ENCODE peak calls at places on chromosomes 11 and 22, in six cellular contexts. D is renal cortical epithelial cell, S is prostate gland, Y is NCI-H2171 treated with DMSO at 0.1 percent for 48 hours, E is mesothelial cell of epicardium, Z is HFF-Myc. H is an unnamed sample.

GRCh38 chr11:9280655-9281301 is 15.6 kb upstream of the DENND5A start:
- DNase-seq in E (no peak), S (peak), Y (peak), D (peak), Z (no peak), H (peak)

GRCh38 chr11:37409124-37409523 is 811.1 kb upstream of the RAG2 start:
- DNase-seq in E (no peak), S (no peak), D (peak), Y (no peak), Z (no peak), H (peak)

GRCh38 chr11:65922565-65922964 is 3.3 kb downstream of the DRAP1 start:
- DNase-seq in D (no peak), E (no peak), S (no peak), Z (no peak), Y (no peak), H (no peak)

GRCh38 chr11:35116762-35117588 is 22.0 kb upstream of the CD44 start:
- DNase-seq in S (no peak), Y (no peak), Z (peak), E (no peak), D (no peak), H (no peak)

GRCh38 chr11:113059548-113059947 is 98.3 kb downstream of the NCAM1 start:
- DNase-seq in E (no peak), Y (no peak), D (no peak), S (no peak), Z (no peak), H (no peak)

GRCh38 chr22:40019681-40020080 is 24.9 kb downstream of the FAM83F start:
- DNase-seq in Y (no peak), Z (no peak), E (no peak), D (no peak), S (no peak), H (no peak)

GRCh38 chr22:38491707-38492348 is 14.3 kb downstream of the DDX17 start:
- DNase-seq in S (no peak), E (no peak), Y (no peak), Z (no peak), D (no peak), H (no peak)

GRCh38 chr11:102085864-102086551 is 24.2 kb upstream of the YAP1 start:
- DNase-seq in S (no peak), Y (no peak), E (no peak), Z (no peak), D (peak), H (peak)

GRCh38 chr22:37274380-37274862 is 7.9 kb upstream of the CYTH4 start:
- DNase-seq in S (no peak), D (no peak), Z (no peak), Y (no peak), E (no peak), H (no peak)

GRCh38 chr11:61769169-61769920 is 16.9 kb downstream of the MYRF start:
- DNase-seq in D (no peak), Y (no peak), S (no peak), E (no peak), Z (no peak), H (no peak)

GRCh38 chr11:68550485-68550817 is 89.9 kb downstream of the PPP6R3 start:
- DNase-seq in D (no peak), Y (no peak), Z (no peak), E (no peak), S (no peak), H (no peak)

GRCh38 chr11:32847511-32847910 is 17.8 kb downstream of the PRRG4 start:
- DNase-seq in D (no peak), S (no peak), E (no peak), Z (no peak), Y (no peak), H (no peak)

GRCh38 chr22:20809538-20810185 is 35.7 kb downstream of the SERPIND1 start:
- DNase-seq in S (no peak), Y (no peak), D (no peak), Z (no peak), E (no peak), H (no peak)

GRCh38 chr22:46010951-46011626 is 34.1 kb upstream of the WNT7B start:
- DNase-seq in E (no peak), Z (no peak), D (peak), Y (no peak), S (no peak), H (peak)

GRCh38 chr22:30809086-30809485 is 114.4 kb downstream of the OSBP2 start:
- DNase-seq in Y (no peak), E (no peak), Z (no peak), D (no peak), S (no peak), H (peak)

GRCh38 chr11:64853709-64854108 is 9.3 kb upstream of the CDC42BPG start:
- DNase-seq in D (no peak), E (no peak), Z (no peak), S (no peak), Y (no peak), H (no peak)

GRCh38 chr22:50469377-50470305 is 5.2 kb downstream of the SBF1 start:
- DNase-seq in E (no peak), Z (peak), S (peak), Y (peak), D (peak), H (peak)

GRCh38 chr11:122720482-122720881 is 65.0 kb downstream of the UBASH3B start:
- DNase-seq in E (no peak), Y (no peak), S (no peak), D (peak), Z (no peak), H (no peak)

GRCh38 chr11:117408356-117408755 is 80.7 kb downstream of the CEP164 start:
- DNase-seq in Y (no peak), E (no peak), Z (no peak), S (no peak), D (no peak), H (no peak)

GRCh38 chr11:66081505-66081904 is 11.4 kb downstream of the PACS1 start:
- DNase-seq in D (peak), E (no peak), S (peak), Y (peak), Z (no peak), H (peak)

GRCh38 chr11:33722579-33723234 is 13.5 kb downstream of the CD59 start:
- DNase-seq in S (no peak), Y (no peak), D (peak), E (no peak), Z (no peak), H (peak)

GRCh38 chr11:9758676-9759518 is 95.0 kb downstream of the SWAP70 start:
- DNase-seq in Z (peak), Y (peak), E (peak), S (peak), D (peak), H (peak)

GRCh38 chr11:27912916-27913315 is 195.0 kb downstream of the KIF18A start:
- DNase-seq in Y (no peak), D (peak), Z (no peak), E (no peak), S (no peak), H (peak)

GRCh38 chr22:46902436-46902835 is 140.0 kb downstream of the TBC1D22A start:
- DNase-seq in E (no peak), Y (no peak), D (no peak), Z (no peak), S (no peak), H (no peak)

GRCh38 chr11:125061237-125061636 is 1.9 kb upstream of the SLC37A2 start:
- DNase-seq in E (no peak), Y (no peak), Z (no peak), D (no peak), S (no peak), H (no peak)

GRCh38 chr11:57340228-57340627 is 2.1 kb downstream of the P2RX3 start:
- DNase-seq in Y (no peak), Z (no peak), S (no peak), D (peak), E (no peak), H (peak)

GRCh38 chr11:72294566-72295395 is 50.8 kb upstream of the PHOX2A start:
- DNase-seq in Y (no peak), D (no peak), E (no peak), S (no peak), Z (no peak), H (no peak)

GRCh38 chr11:8095831-8096522 is 15.0 kb downstream of the TUB start:
- DNase-seq in D (no peak), S (no peak), Z (no peak), E (peak), Y (no peak), H (no peak)

GRCh38 chr11:42200311-42200710 is 740.9 kb upstream of the LRRC4C start:
- DNase-seq in Z (no peak), Y (no peak), E (no peak), D (no peak), S (no peak), H (no peak)

GRCh38 chr22:45302047-45302446 is 7.7 kb upstream of the FAM118A start:
- DNase-seq in S (no peak), D (peak), Y (peak), E (no peak), Z (peak), H (peak)

GRCh38 chr11:85299247-85299646 is 327.9 kb downstream of the DLG2 start:
- DNase-seq in Z (no peak), E (no peak), Y (no peak), S (no peak), D (peak), H (peak)

GRCh38 chr11:19441752-19442553 is 201.2 kb upstream of the E2F8 start:
- DNase-seq in D (peak), Z (peak), S (no peak), Y (no peak), E (no peak), H (peak)

GRCh38 chr11:7694953-7695271 is 11.4 kb downstream of the OVCH2 start:
- DNase-seq in E (no peak), Z (no peak), D (no peak), S (no peak), Y (no peak), H (no peak)

GRCh38 chr22:30290679-30291333 is 1.5 kb upstream of the CASTOR1 start:
- DNase-seq in Y (no peak), S (peak), Z (no peak), E (no peak), D (peak), H (peak)

GRCh38 chr11:114072978-114073377 is 13.5 kb downstream of the ZBTB16 start:
- DNase-seq in S (no peak), Y (no peak), E (no peak), Z (no peak), D (no peak), H (no peak)

GRCh38 chr11:2130881-2131352 is 8.3 kb downstream of the IGF2 start:
- DNase-seq in D (no peak), Z (no peak), S (no peak), E (no peak), Y (no peak), H (no peak)

GRCh38 chr11:115869780-115870431 is 365.7 kb upstream of the CADM1 start:
- DNase-seq in Z (no peak), S (no peak), D (peak), Y (peak), E (no peak), H (peak)

GRCh38 chr22:44909241-44909640 is 100.6 kb downstream of the PHF21B start:
- DNase-seq in S (no peak), Z (no peak), Y (no peak), D (no peak), E (no peak), H (no peak)

GRCh38 chr11:116885951-116886629 is 48.7 kb upstream of the APOA1 start:
- DNase-seq in Z (no peak), D (peak), Y (no peak), S (no peak), E (no peak), H (no peak)

GRCh38 chr22:20979243-20979809 is 2.8 kb upstream of the LZTR1 start:
- DNase-seq in Z (no peak), E (peak), Y (no peak), S (peak), D (peak), H (peak)

H was measured in kidney tubule cell.